ENCODE peak calls at places on chromosomes 7 and 10, in ten cellular contexts. C is Peyer's patch; H is stomach; U is left ventricle myocardium inferior; L is CD4-positive, alpha-beta T cell; S is lower lobe of right lung; O is esophagus squamous epithelium; R is dorsolateral prefrontal cortex; Q is OCI-LY7; W is DND-41. I is an unnamed sample.

GRCh38 chr10:131790021-131790420 is 110.8 kb upstream of the PPP2R2D start:
- DNase-seq in Q (peak; percentile 63), S (no peak), U (no peak), W (peak; percentile 41), R (no peak), H (peak; percentile 15), C (no peak), O (no peak), L (no peak), I (no peak)

GRCh38 chr7:91837397-91838070 is 43.0 kb downstream of the MTERF1 start:
- DNase-seq in C (no peak), Q (no peak), U (peak; percentile 19), S (no peak), O (no peak), L (no peak), H (no peak), R (no peak), W (no peak), I (no peak)

GRCh38 chr7:44257213-44257612 is 56.4 kb downstream of the YKT6 start:
- DNase-seq in U (no peak), O (no peak), H (no peak), W (no peak), R (no peak), Q (no peak), L (no peak), C (no peak), S (no peak), I (no peak)

GRCh38 chr7:7639847-7640220 is 718 bp upstream of the UMAD1 start:
- DNase-seq in R (no peak), C (no peak), O (no peak), Q (peak; percentile 71), H (no peak), W (no peak), U (no peak), L (peak; percentile 35), S (no peak), I (no peak)

GRCh38 chr7:53602817-53603418 is 567.5 kb downstream of the POM121L12 start:
- DNase-seq in R (no peak), O (no peak), U (no peak), L (no peak), H (no peak), C (no peak), S (no peak), W (no peak), Q (no peak), I (no peak)

GRCh38 chr7:88307412-88307811 is 718 bp upstream of the STEAP4 start:
- DNase-seq in L (no peak), U (no peak), C (no peak), S (no peak), H (no peak), O (no peak), R (no peak), W (no peak), Q (no peak), I (no peak)

GRCh38 chr10:94310369-94310768 is 52.4 kb downstream of the NOC3L start:
- DNase-seq in S (no peak), C (no peak), W (no peak), R (no peak), U (no peak), Q (no peak), O (no peak), H (no peak), L (no peak), I (no peak)

GRCh38 chr7:139960158-139960557 is 102.6 kb downstream of the PARP12 start:
- DNase-seq in R (no peak), W (no peak), L (no peak), U (no peak), C (no peak), S (no peak), O (no peak), H (no peak), Q (no peak), I (no peak)

GRCh38 chr7:101402081-101402779 is 39.6 kb downstream of the COL26A1 start:
- DNase-seq in U (no peak), O (no peak), W (no peak), S (no peak), Q (no peak), L (no peak), R (no peak), H (no peak), C (no peak), I (no peak)

GRCh38 chr10:85524001-85524400 is 842.6 kb downstream of the GRID1 start:
- DNase-seq in R (no peak), O (no peak), S (no peak), U (no peak), C (no peak), L (no peak), W (no peak), Q (no peak), H (no peak), I (no peak)

GRCh38 chr7:27958933-27959548 is 219.1 kb downstream of the TAX1BP1 start:
- DNase-seq in R (no peak), H (no peak), Q (no peak), W (no peak), C (no peak), L (no peak), S (no peak), U (no peak), O (no peak), I (no peak)

GRCh38 chr10:6445671-6446278 is 134.3 kb downstream of the PRKCQ start:
- DNase-seq in C (peak; percentile 61), R (peak; percentile 73), Q (peak; percentile 57), H (peak; percentile 50), W (peak; percentile 65), O (no peak), L (peak; percentile 60), S (peak; percentile 57), U (peak; percentile 25), I (no peak)

GRCh38 chr7:101743241-101743994 is 74.0 kb upstream of the CUX1 start:
- DNase-seq in U (peak; percentile 39), L (peak; percentile 62), O (no peak), S (peak; percentile 69), H (peak; percentile 63), W (peak; percentile 82), R (no peak), Q (peak; percentile 84), C (peak; percentile 80), I (peak; percentile 82)

GRCh38 chr7:22157552-22157951 is 199.4 kb downstream of the RAPGEF5 start:
- DNase-seq in O (no peak), H (no peak), Q (no peak), C (no peak), W (no peak), R (no peak), L (no peak), U (no peak), S (no peak), I (no peak)
- H3K27ac ChIP-seq in O (no peak overlapping the region), H (no peak overlapping the region), Q (no peak overlapping the region), C (no peak overlapping the region), W (no peak overlapping the region), R (peak overlapping the region; percentile 85), L (no peak overlapping the region), U (no peak overlapping the region), S (no peak overlapping the region), I (no peak overlapping the region)

GRCh38 chr10:75228834-75229233 is 6.9 kb downstream of the COMTD1 start:
- DNase-seq in H (peak; percentile 19), L (no peak), W (no peak), Q (no peak), O (no peak), S (no peak), R (no peak), U (no peak), C (no peak), I (no peak)
- H3K27ac ChIP-seq in H (peak overlapping the region; percentile 43), L (peak overlapping the region; percentile 22), W (no peak overlapping the region), Q (no peak overlapping the region), O (peak overlapping the region; percentile 97), S (no peak overlapping the region), R (peak overlapping the region; percentile 74), U (peak overlapping the region; percentile 87), C (no peak overlapping the region), I (no peak overlapping the region)

GRCh38 chr7:149433124-149433523 is 27.7 kb downstream of the ZNF777 start:
- DNase-seq in O (no peak), W (no peak), L (no peak), H (no peak), C (no peak), S (no peak), Q (no peak), U (no peak), R (no peak), I (no peak)

GRCh38 chr7:149427893-149428292 is 33.0 kb downstream of the ZNF777 start:
- DNase-seq in O (no peak), R (no peak), W (no peak), C (no peak), U (no peak), L (no peak), Q (no peak), S (no peak), H (no peak), I (no peak)

GRCh38 chr7:149432121-149432691 is 28.7 kb downstream of the ZNF777 start:
- DNase-seq in W (no peak), L (no peak), O (no peak), H (no peak), C (no peak), U (no peak), S (no peak), R (no peak), Q (no peak), I (no peak)

GRCh38 chr7:149430197-149430596 is 30.7 kb downstream of the ZNF777 start:
- DNase-seq in S (no peak), H (no peak), W (no peak), O (no peak), C (no peak), L (no peak), U (no peak), Q (no peak), R (no peak), I (no peak)

DNA sequence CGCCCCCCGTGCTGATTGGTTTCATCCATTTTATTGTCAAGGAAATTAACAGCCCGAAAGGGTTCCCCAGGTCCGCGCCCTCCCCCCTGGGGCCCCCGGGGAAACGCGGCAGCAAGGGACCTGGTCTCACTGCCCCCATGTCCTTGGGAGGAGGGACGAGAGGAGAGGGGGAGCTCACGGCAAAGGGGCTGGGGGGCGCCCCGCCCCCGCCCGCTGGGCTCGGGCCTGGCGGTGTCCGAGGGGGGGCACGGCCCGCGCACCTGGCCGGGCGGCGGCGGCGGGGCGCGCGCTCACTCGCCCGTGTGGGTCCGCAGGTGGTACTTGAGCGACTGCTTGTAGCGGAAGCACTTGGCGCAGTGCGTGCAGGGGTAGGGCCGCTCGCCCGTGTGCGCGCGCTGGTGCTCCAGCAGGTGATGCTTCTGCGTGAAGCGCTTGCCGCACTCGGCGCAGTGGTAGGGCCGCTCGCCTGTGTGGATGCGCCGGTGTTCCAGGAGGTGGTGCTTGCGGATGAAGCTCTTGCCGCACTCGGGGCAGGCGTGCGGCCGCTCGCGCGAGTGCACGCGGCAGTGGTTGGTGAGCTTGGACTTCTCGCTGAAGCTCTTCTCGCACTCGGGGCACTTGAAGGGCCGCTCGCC is 29.3 kb downstream of the ZNF777 start:
- DNase-seq in C (no peak), W (no peak), O (no peak), S (no peak), Q (no peak), R (no peak), U (no peak), L (no peak), H (no peak), I (no peak)
- H3K27ac ChIP-seq in C (no peak overlapping the region), W (no peak overlapping the region), O (no peak overlapping the region), S (no peak overlapping the region), Q (no peak overlapping the region), R (no peak overlapping the region), U (no peak overlapping the region), L (no peak overlapping the region), H (no peak overlapping the region), I (no peak overlapping the region)

DNA sequence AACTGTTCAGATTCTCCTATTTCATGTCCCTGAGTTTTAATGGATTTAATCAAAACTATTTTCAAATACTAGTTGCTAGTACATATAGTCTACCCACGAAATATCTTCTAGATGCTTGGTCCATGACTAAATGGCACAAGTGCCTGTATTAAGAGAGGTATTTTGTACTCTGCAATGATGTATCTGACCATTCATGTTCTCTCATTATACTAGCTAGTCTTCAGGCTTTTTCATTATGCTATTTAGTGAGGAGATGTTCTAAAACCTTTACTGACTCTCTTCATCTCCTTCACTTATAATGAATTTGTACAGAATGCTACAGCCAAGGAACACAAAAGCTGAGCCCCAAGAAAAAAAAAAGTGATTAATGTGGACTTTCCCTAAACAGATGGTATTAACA is 222.5 kb downstream of the AHR start:
- DNase-seq in Q (no peak), U (no peak), O (no peak), S (no peak), W (no peak), L (no peak), H (no peak), R (no peak), C (no peak), I (no peak)
- H3K27ac ChIP-seq in Q (no peak overlapping the region), U (peak overlapping the region; percentile 65), O (peak overlapping the region; percentile 58), S (peak overlapping the region; percentile 2), W (no peak overlapping the region), L (no peak overlapping the region), H (peak overlapping the region; percentile 39), R (no peak overlapping the region), C (no peak overlapping the region), I (peak overlapping the region; percentile 20)